ENCODE peak calls at places on chromosomes 11 and 22, in six cellular contexts. One of them, this sample, is unnamed.

GRCh38 chr11:72413914-72414628 is 20.3 kb downstream of the CLPB start:
- DNase-seq in WTC11: peak
- DNase-seq in stimulated activated CD4-positive, alpha-beta T cell treated with anti-CD3 and anti-CD28 coated beads, Interleukin-2, amount 100 ng/mL, for 48 hours: peak
- DNase-seq in SHP77: peak
- DNase-seq in choroid plexus epithelial cell: peak
- DNase-seq in cardiac septum: peak
- DNase-seq in this sample: peak

GRCh38 chr11:31825453-31826391 is 14.6 kb upstream of the PAX6 start:
- DNase-seq in WTC11: no peak
- DNase-seq in stimulated activated CD4-positive, alpha-beta T cell treated with anti-CD3 and anti-CD28 coated beads, Interleukin-2, amount 100 ng/mL, for 48 hours: no peak
- DNase-seq in SHP77: no peak
- DNase-seq in choroid plexus epithelial cell: no peak
- DNase-seq in cardiac septum: no peak
- DNase-seq in this sample: peak

GRCh38 chr11:81007046-81007445 is 1566.2 kb upstream of the TENM4 start:
- DNase-seq in WTC11: no peak
- DNase-seq in stimulated activated CD4-positive, alpha-beta T cell treated with anti-CD3 and anti-CD28 coated beads, Interleukin-2, amount 100 ng/mL, for 48 hours: no peak
- DNase-seq in SHP77: no peak
- DNase-seq in choroid plexus epithelial cell: peak
- DNase-seq in cardiac septum: no peak
- DNase-seq in this sample: no peak

GRCh38 chr11:6621711-6622211 is 2.5 kb upstream of the TPP1 start:
- DNase-seq in WTC11: no peak
- DNase-seq in stimulated activated CD4-positive, alpha-beta T cell treated with anti-CD3 and anti-CD28 coated beads, Interleukin-2, amount 100 ng/mL, for 48 hours: no peak
- DNase-seq in SHP77: no peak
- DNase-seq in choroid plexus epithelial cell: no peak
- DNase-seq in cardiac septum: peak
- DNase-seq in this sample: no peak

GRCh38 chr22:28958611-28959010 is 75.2 kb downstream of the ZNRF3 start:
- DNase-seq in WTC11: no peak
- DNase-seq in stimulated activated CD4-positive, alpha-beta T cell treated with anti-CD3 and anti-CD28 coated beads, Interleukin-2, amount 100 ng/mL, for 48 hours: no peak
- DNase-seq in SHP77: no peak
- DNase-seq in choroid plexus epithelial cell: no peak
- DNase-seq in cardiac septum: no peak
- DNase-seq in this sample: no peak

GRCh38 chr11:2462986-2463765 is 18.4 kb downstream of the KCNQ1 start:
- DNase-seq in WTC11: no peak
- DNase-seq in stimulated activated CD4-positive, alpha-beta T cell treated with anti-CD3 and anti-CD28 coated beads, Interleukin-2, amount 100 ng/mL, for 48 hours: no peak
- DNase-seq in SHP77: peak
- DNase-seq in choroid plexus epithelial cell: no peak
- DNase-seq in cardiac septum: peak
- DNase-seq in this sample: no peak

GRCh38 chr11:15913261-15913660 is 443.1 kb downstream of the SOX6 start:
- DNase-seq in WTC11: no peak
- DNase-seq in stimulated activated CD4-positive, alpha-beta T cell treated with anti-CD3 and anti-CD28 coated beads, Interleukin-2, amount 100 ng/mL, for 48 hours: no peak
- DNase-seq in SHP77: no peak
- DNase-seq in choroid plexus epithelial cell: no peak
- DNase-seq in cardiac septum: peak
- DNase-seq in this sample: no peak

GRCh38 chr11:35529971-35530495 is 4.6 kb upstream of the PAMR1 start:
- DNase-seq in WTC11: no peak
- DNase-seq in stimulated activated CD4-positive, alpha-beta T cell treated with anti-CD3 and anti-CD28 coated beads, Interleukin-2, amount 100 ng/mL, for 48 hours: no peak
- DNase-seq in SHP77: no peak
- DNase-seq in choroid plexus epithelial cell: peak
- DNase-seq in cardiac septum: no peak
- DNase-seq in this sample: no peak

GRCh38 chr11:130442728-130443127 is 5.7 kb upstream of the ADAMTS15 start:
- DNase-seq in WTC11: no peak
- DNase-seq in stimulated activated CD4-positive, alpha-beta T cell treated with anti-CD3 and anti-CD28 coated beads, Interleukin-2, amount 100 ng/mL, for 48 hours: no peak
- DNase-seq in SHP77: no peak
- DNase-seq in choroid plexus epithelial cell: no peak
- DNase-seq in cardiac septum: no peak
- DNase-seq in this sample: no peak

GRCh38 chr11:2911088-2912037 is 17.9 kb downstream of the PHLDA2 start:
- DNase-seq in WTC11: no peak
- DNase-seq in stimulated activated CD4-positive, alpha-beta T cell treated with anti-CD3 and anti-CD28 coated beads, Interleukin-2, amount 100 ng/mL, for 48 hours: no peak
- DNase-seq in SHP77: no peak
- DNase-seq in choroid plexus epithelial cell: no peak
- DNase-seq in cardiac septum: no peak
- DNase-seq in this sample: no peak

GRCh38 chr11:68081691-68082090 is 39.5 kb downstream of the CHKA start:
- DNase-seq in WTC11: no peak
- DNase-seq in stimulated activated CD4-positive, alpha-beta T cell treated with anti-CD3 and anti-CD28 coated beads, Interleukin-2, amount 100 ng/mL, for 48 hours: no peak
- DNase-seq in SHP77: no peak
- DNase-seq in choroid plexus epithelial cell: peak
- DNase-seq in cardiac septum: no peak
- DNase-seq in this sample: no peak

GRCh38 chr22:49107561-49107960 is 720.1 kb downstream of the BRD1 start:
- DNase-seq in WTC11: no peak
- DNase-seq in stimulated activated CD4-positive, alpha-beta T cell treated with anti-CD3 and anti-CD28 coated beads, Interleukin-2, amount 100 ng/mL, for 48 hours: no peak
- DNase-seq in SHP77: no peak
- DNase-seq in choroid plexus epithelial cell: no peak
- DNase-seq in cardiac septum: peak
- DNase-seq in this sample: no peak

GRCh38 chr22:36386351-36386899 is 1.3 kb downstream of the MYH9 start:
- DNase-seq in WTC11: no peak
- DNase-seq in stimulated activated CD4-positive, alpha-beta T cell treated with anti-CD3 and anti-CD28 coated beads, Interleukin-2, amount 100 ng/mL, for 48 hours: no peak
- DNase-seq in SHP77: no peak
- DNase-seq in choroid plexus epithelial cell: no peak
- DNase-seq in cardiac septum: peak
- DNase-seq in this sample: no peak

GRCh38 chr22:32627091-32627490 is 152.5 kb downstream of the FBXO7 start:
- DNase-seq in WTC11: no peak
- DNase-seq in stimulated activated CD4-positive, alpha-beta T cell treated with anti-CD3 and anti-CD28 coated beads, Interleukin-2, amount 100 ng/mL, for 48 hours: no peak
- DNase-seq in SHP77: no peak
- DNase-seq in choroid plexus epithelial cell: no peak
- DNase-seq in cardiac septum: no peak
- DNase-seq in this sample: no peak

GRCh38 chr22:38243007-38243775 is 29.6 kb downstream of the TMEM184B start:
- DNase-seq in WTC11: no peak
- DNase-seq in stimulated activated CD4-positive, alpha-beta T cell treated with anti-CD3 and anti-CD28 coated beads, Interleukin-2, amount 100 ng/mL, for 48 hours: no peak
- DNase-seq in SHP77: peak
- DNase-seq in choroid plexus epithelial cell: peak
- DNase-seq in cardiac septum: no peak
- DNase-seq in this sample: peak

GRCh38 chr11:116059909-116060308 is 555.7 kb upstream of the CADM1 start:
- DNase-seq in WTC11: no peak
- DNase-seq in stimulated activated CD4-positive, alpha-beta T cell treated with anti-CD3 and anti-CD28 coated beads, Interleukin-2, amount 100 ng/mL, for 48 hours: no peak
- DNase-seq in SHP77: no peak
- DNase-seq in choroid plexus epithelial cell: no peak
- DNase-seq in cardiac septum: no peak
- DNase-seq in this sample: no peak

GRCh38 chr11:79377399-79377798 is 63.4 kb downstream of the TENM4 start:
- DNase-seq in WTC11: no peak
- DNase-seq in stimulated activated CD4-positive, alpha-beta T cell treated with anti-CD3 and anti-CD28 coated beads, Interleukin-2, amount 100 ng/mL, for 48 hours: no peak
- DNase-seq in SHP77: no peak
- DNase-seq in choroid plexus epithelial cell: no peak
- DNase-seq in cardiac septum: no peak
- DNase-seq in this sample: no peak

GRCh38 chr11:100932474-100933100 is 197.0 kb downstream of the PGR start:
- DNase-seq in WTC11: no peak
- DNase-seq in stimulated activated CD4-positive, alpha-beta T cell treated with anti-CD3 and anti-CD28 coated beads, Interleukin-2, amount 100 ng/mL, for 48 hours: no peak
- DNase-seq in SHP77: peak
- DNase-seq in choroid plexus epithelial cell: peak
- DNase-seq in cardiac septum: no peak
- DNase-seq in this sample: no peak

GRCh38 chr11:61486779-61487178 is 21.8 kb upstream of the LRRC10B start:
- DNase-seq in WTC11: no peak
- DNase-seq in stimulated activated CD4-positive, alpha-beta T cell treated with anti-CD3 and anti-CD28 coated beads, Interleukin-2, amount 100 ng/mL, for 48 hours: no peak
- DNase-seq in SHP77: no peak
- DNase-seq in choroid plexus epithelial cell: no peak
- DNase-seq in cardiac septum: no peak
- DNase-seq in this sample: no peak

GRCh38 chr11:16086229-16086628 is 270.1 kb downstream of the SOX6 start:
- DNase-seq in WTC11: peak
- DNase-seq in stimulated activated CD4-positive, alpha-beta T cell treated with anti-CD3 and anti-CD28 coated beads, Interleukin-2, amount 100 ng/mL, for 48 hours: no peak
- DNase-seq in SHP77: no peak
- DNase-seq in choroid plexus epithelial cell: no peak
- DNase-seq in cardiac septum: no peak
- DNase-seq in this sample: no peak

GRCh38 chr22:28992565-28993326 is 68.9 kb downstream of the C22orf31 start:
- DNase-seq in WTC11: no peak
- DNase-seq in stimulated activated CD4-positive, alpha-beta T cell treated with anti-CD3 and anti-CD28 coated beads, Interleukin-2, amount 100 ng/mL, for 48 hours: no peak
- DNase-seq in SHP77: peak
- DNase-seq in choroid plexus epithelial cell: no peak
- DNase-seq in cardiac septum: no peak
- DNase-seq in this sample: no peak

GRCh38 chr11:36018967-36019596 is 75.2 kb downstream of the LDLRAD3 start:
- DNase-seq in WTC11: no peak
- DNase-seq in stimulated activated CD4-positive, alpha-beta T cell treated with anti-CD3 and anti-CD28 coated beads, Interleukin-2, amount 100 ng/mL, for 48 hours: no peak
- DNase-seq in SHP77: no peak
- DNase-seq in choroid plexus epithelial cell: no peak
- DNase-seq in cardiac septum: no peak
- DNase-seq in this sample: no peak

GRCh38 chr11:131614514-131615085 is 244.2 kb downstream of the NTM start:
- DNase-seq in WTC11: no peak
- DNase-seq in stimulated activated CD4-positive, alpha-beta T cell treated with anti-CD3 and anti-CD28 coated beads, Interleukin-2, amount 100 ng/mL, for 48 hours: no peak
- DNase-seq in SHP77: no peak
- DNase-seq in choroid plexus epithelial cell: no peak
- DNase-seq in cardiac septum: no peak
- DNase-seq in this sample: no peak

This sample was measured in D721Med.